ENCODE peak calls at places on chromosomes 16 and 17, in eight cellular contexts. W, K, O, M, P, U, F and S are unnamed samples.

GRCh38 chr16:23670137-23670776 is 8.4 kb upstream of the PLK1 start:
- DNase-seq in W (no peak), K (no peak), O (no peak), M (no peak), P (no peak), U (no peak), F (no peak), S (no peak)

GRCh38 chr17:632551-632950 is 82.1 kb downstream of the VPS53 start:
- DNase-seq in W (no peak), K (no peak), O (no peak), M (no peak), P (no peak), U (no peak), F (no peak), S (no peak)

GRCh38 chr17:6110088-6110487 is 39.9 kb downstream of the WSCD1 start:
- DNase-seq in W (no peak), K (no peak), O (no peak), M (no peak), P (peak), U (no peak), F (no peak), S (no peak)

GRCh38 chr17:1998426-1998784 is 26.7 kb downstream of the RTN4RL1 start:
- DNase-seq in W (no peak), K (no peak), O (no peak), M (no peak), P (no peak), U (no peak), F (no peak), S (no peak)

GRCh38 chr17:37179893-37180292 is 195.9 kb upstream of the C17orf78 start:
- DNase-seq in W (no peak), K (no peak), O (no peak), M (no peak), P (no peak), U (no peak), F (no peak), S (no peak)

GRCh38 chr16:72791786-72792185 is 256.1 kb downstream of the ZFHX3 start:
- DNase-seq in W (no peak), K (no peak), O (no peak), M (no peak), P (no peak), U (no peak), F (no peak), S (no peak)

GRCh38 chr17:721540-721937 is 6.9 kb upstream of the VPS53 start:
- DNase-seq in W (no peak), K (no peak), O (no peak), M (no peak), P (no peak), U (no peak), F (no peak), S (no peak)

GRCh38 chr17:59330314-59330942 is 1.0 kb upstream of the YPEL2 start:
- DNase-seq in W (no peak), K (peak), O (no peak), M (no peak), P (peak), U (peak), F (no peak), S (no peak)

GRCh38 chr16:628321-629061 is 2.3 kb upstream of the WFIKKN1 start:
- DNase-seq in W (no peak), K (no peak), O (no peak), M (no peak), P (peak), U (no peak), F (no peak), S (no peak)

GRCh38 chr16:67770371-67770991 is 35.9 kb downstream of the RANBP10 start:
- DNase-seq in W (no peak), K (no peak), O (no peak), M (no peak), P (peak), U (no peak), F (no peak), S (no peak)

GRCh38 chr16:77271532-77272426 is 72.6 kb downstream of the SYCE1L start:
- DNase-seq in W (no peak), K (no peak), O (no peak), M (no peak), P (no peak), U (no peak), F (no peak), S (no peak)

GRCh38 chr17:17070931-17071330 is 28.7 kb downstream of the MPRIP start:
- DNase-seq in W (no peak), K (no peak), O (no peak), M (no peak), P (peak), U (no peak), F (no peak), S (no peak)

GRCh38 chr16:47927330-47927729 is 228.5 kb downstream of the ABCC12 start:
- DNase-seq in W (no peak), K (no peak), O (no peak), M (no peak), P (no peak), U (no peak), F (no peak), S (no peak)

GRCh38 chr16:16861546-16861945 is 482.6 kb downstream of the NPIPA7 start:
- DNase-seq in W (peak), K (peak), O (peak), M (no peak), P (peak), U (peak), F (peak), S (peak)

GRCh38 chr16:57862698-57863433 is 60.6 kb upstream of the KIFC3 start:
- DNase-seq in W (no peak), K (no peak), O (no peak), M (no peak), P (no peak), U (no peak), F (no peak), S (no peak)

GRCh38 chr17:17719966-17720543 is 38.8 kb downstream of the RAI1 start:
- DNase-seq in W (no peak), K (no peak), O (no peak), M (no peak), P (no peak), U (no peak), F (no peak), S (no peak)

GRCh38 chr16:77918792-77919707 is 103.3 kb upstream of the CLEC3A start:
- DNase-seq in W (no peak), K (no peak), O (no peak), M (no peak), P (no peak), U (peak), F (no peak), S (no peak)

GRCh38 chr16:67537636-67538591 is 9.3 kb downstream of the RIPOR1 start:
- DNase-seq in W (no peak), K (peak), O (no peak), M (no peak), P (peak), U (no peak), F (no peak), S (no peak)

GRCh38 chr16:2471016-2471652 is at the start of gene NTN3:
- DNase-seq in W (no peak), K (no peak), O (no peak), M (peak), P (no peak), U (no peak), F (no peak), S (no peak)

GRCh38 chr16:54597222-54597621 is 310.6 kb upstream of the IRX3 start:
- DNase-seq in W (no peak), K (no peak), O (no peak), M (no peak), P (no peak), U (no peak), F (no peak), S (no peak)

GRCh38 chr17:17819561-17819995 is 17.2 kb downstream of the SREBF1 start:
- DNase-seq in W (no peak), K (peak), O (no peak), M (no peak), P (peak), U (no peak), F (peak), S (no peak)

GRCh38 chr16:68335175-68335574 is 24.4 kb downstream of the PRMT7 start:
- DNase-seq in W (no peak), K (no peak), O (no peak), M (no peak), P (no peak), U (no peak), F (no peak), S (no peak)

GRCh38 chr16:6946802-6947201 is 385.8 kb upstream of the RBFOX1 start:
- DNase-seq in W (no peak), K (no peak), O (no peak), M (no peak), P (no peak), U (no peak), F (no peak), S (no peak)

GRCh38 chr16:11603331-11603750 is 16.6 kb upstream of the LITAF start:
- DNase-seq in W (no peak), K (no peak), O (no peak), M (no peak), P (no peak), U (no peak), F (no peak), S (no peak)

GRCh38 chr17:64296246-64296645 is 33.2 kb upstream of the TEX2 start:
- DNase-seq in W (no peak), K (no peak), O (no peak), M (no peak), P (no peak), U (no peak), F (no peak), S (no peak)

GRCh38 chr17:4932756-4933155 is 679 bp downstream of the GP1BA start:
- DNase-seq in W (no peak), K (no peak), O (no peak), M (no peak), P (no peak), U (no peak), F (no peak), S (no peak)

GRCh38 chr17:7841309-7841621 is 7.2 kb downstream of the KDM6B start:
- DNase-seq in W (peak), K (no peak), O (no peak), M (no peak), P (no peak), U (peak), F (no peak), S (no peak)

GRCh38 chr17:77257169-77257568 is 116.4 kb downstream of the SEC14L1 start:
- DNase-seq in W (no peak), K (no peak), O (no peak), M (no peak), P (no peak), U (no peak), F (no peak), S (no peak)

GRCh38 chr16:2341456-2342447 is 1.2 kb upstream of the ABCA3 start:
- DNase-seq in W (peak), K (no peak), O (no peak), M (no peak), P (no peak), U (no peak), F (no peak), S (no peak)

GRCh38 chr17:3678095-3678820 is 9.6 kb downstream of the EMC6 start:
- DNase-seq in W (no peak), K (no peak), O (peak), M (no peak), P (peak), U (no peak), F (no peak), S (no peak)

GRCh38 chr17:47719411-47720152 is 13.5 kb upstream of the TBX21 start:
- DNase-seq in W (no peak), K (no peak), O (no peak), M (no peak), P (no peak), U (no peak), F (peak), S (peak)

GRCh38 chr16:28609631-28610594 is at the start of gene SULT1A1:
- DNase-seq in W (no peak), K (peak), O (no peak), M (no peak), P (peak), U (no peak), F (no peak), S (peak)

GRCh38 chr16:30534368-30535105 is at the start of gene ZNF747:
- DNase-seq in W (peak), K (peak), O (peak), M (peak), P (peak), U (peak), F (peak), S (peak)

GRCh38 chr17:71628306-71628705 is 492.5 kb upstream of the SOX9 start:
- DNase-seq in W (no peak), K (no peak), O (no peak), M (no peak), P (no peak), U (no peak), F (no peak), S (no peak)

GRCh38 chr16:81748476-81749198 is 30.5 kb upstream of the PLCG2 start:
- DNase-seq in W (no peak), K (no peak), O (no peak), M (no peak), P (no peak), U (no peak), F (no peak), S (no peak)

GRCh38 chr16:24988593-24989338 is 26.4 kb downstream of the ARHGAP17 start:
- DNase-seq in W (no peak), K (no peak), O (no peak), M (no peak), P (peak), U (no peak), F (no peak), S (no peak)

GRCh38 chr17:1561420-1562177 is 993 bp downstream of the PITPNA start:
- DNase-seq in W (no peak), K (no peak), O (no peak), M (no peak), P (no peak), U (no peak), F (no peak), S (no peak)